ENCODE peak calls at places on chromosome 7, in seven cellular contexts. F is activated CD4-positive, alpha-beta T cell treated with anti-CD3 and anti-CD28 coated beads for 4 hours; X is activated T-helper 1 cell treated with Interleukin-2 at 50 U/mL for 16 hours; R is NCI-H2171; P is stimulated activated naive CD8-positive, alpha-beta T cell treated with anti-CD3 and anti-CD28 coated beads, Interleukin-15, Interleukin-2, amounts not matched to agents 100 U/mL and 50 U/mL, for 24 hours; G is HT-29; S is transverse colon. O is an unnamed sample.

GRCh38 chr7:152894295-152895170 is 135.0 kb downstream of the ACTR3B start:
- DNase-seq in P (peak), X (no peak), G (peak), R (no peak), F (no peak), S (no peak), O (no peak)

GRCh38 chr7:128692623-128693270 is 20.7 kb downstream of the GARIN1A start:
- DNase-seq in P (no peak), G (no peak), X (no peak), F (no peak), R (no peak), S (no peak), O (no peak)

GRCh38 chr7:81079736-81080135 is 160.9 kb upstream of the SEMA3C start:
- DNase-seq in S (no peak), G (no peak), R (no peak), F (no peak), P (no peak), X (no peak), O (no peak)

GRCh38 chr7:95375591-95376294 is 20.4 kb downstream of the PON3 start:
- DNase-seq in F (no peak), P (no peak), S (no peak), G (no peak), R (no peak), X (no peak), O (no peak)

GRCh38 chr7:133571066-133571465 is 318.2 kb downstream of the EXOC4 start:
- DNase-seq in P (no peak), F (no peak), S (no peak), R (no peak), G (no peak), X (no peak), O (no peak)

GRCh38 chr7:154576604-154577003 is 426.3 kb downstream of the PAXIP1 start:
- DNase-seq in F (no peak), P (no peak), G (no peak), S (no peak), R (no peak), X (no peak), O (no peak)

GRCh38 chr7:55965805-55966421 is 1.5 kb downstream of the NIPSNAP2 start:
- DNase-seq in X (no peak), F (no peak), S (no peak), G (no peak), P (no peak), R (no peak), O (no peak)

GRCh38 chr7:102286237-102287081 is at the start of gene SH2B2:
- DNase-seq in X (peak), G (peak), P (peak), F (peak), S (peak), R (peak), O (peak)

GRCh38 chr7:101402835-101403234 is 40.2 kb downstream of the COL26A1 start:
- DNase-seq in R (no peak), X (no peak), S (no peak), G (no peak), F (no peak), P (no peak), O (no peak)

GRCh38 chr7:158531661-158532060 is 56.0 kb downstream of the PTPRN2 start:
- DNase-seq in S (no peak), P (no peak), R (peak), F (no peak), G (no peak), X (no peak), O (no peak)

GRCh38 chr7:30896783-30897617 is 14.7 kb upstream of the AQP1 start:
- DNase-seq in F (no peak), X (no peak), P (no peak), S (no peak), G (peak), R (no peak), O (no peak)

GRCh38 chr7:132609222-132609621 is 33.0 kb upstream of the PLXNA4 start:
- DNase-seq in S (no peak), F (no peak), P (no peak), X (no peak), G (no peak), R (no peak), O (no peak)

GRCh38 chr7:101094791-101095375 is 9.6 kb downstream of the TRIM56 start:
- DNase-seq in P (peak), X (no peak), F (no peak), G (peak), R (no peak), S (peak), O (no peak)

GRCh38 chr7:1698221-1698620 is 28.1 kb downstream of the ELFN1 start:
- DNase-seq in X (no peak), S (no peak), R (no peak), G (no peak), F (no peak), P (no peak), O (no peak)

GRCh38 chr7:12162420-12163113 is 48.5 kb upstream of the TMEM106B start:
- DNase-seq in G (no peak), F (no peak), S (no peak), P (no peak), R (no peak), X (no peak), O (no peak)

GRCh38 chr7:55345292-55345691 is 19.8 kb upstream of the LANCL2 start:
- DNase-seq in R (no peak), F (no peak), S (no peak), G (no peak), X (no peak), P (no peak), O (no peak)

GRCh38 chr7:130611206-130611605 is 57.3 kb downstream of the COPG2 start:
- DNase-seq in P (no peak), G (no peak), R (no peak), S (no peak), F (no peak), X (no peak), O (no peak)